ENCODE peak calls at places on chromosomes 7 and 10, in ten cellular contexts. M is kidney glomerular epithelial cell; G is HFFc6; W is T-helper 1 cell; B is posterior cingulate gyrus; Y is natural killer cell; J is activated T-cell treated with anti-CD3 and anti-CD28 coated beads for 1 hour; U is activated T-helper 9 cell treated with anti-CD3 and anti-CD28 coated beads, Interleukin-2, amount 50 U/mL, for 16 hours; S is effector memory CD8-positive, alpha-beta T cell; V is Kasumi-1. P is an unnamed sample.

GRCh38 chr7:99392659-99393362 is 15.6 kb downstream of the PDAP1 start:
- DNase-seq in M (no peak), G (no peak), W (peak; percentile 85), B (peak; percentile 67), Y (peak; percentile 73), J (peak; percentile 68), U (peak; percentile 71), S (peak; percentile 68), V (no peak), P (no peak)

GRCh38 chr10:119401671-119402395 is 140.7 kb downstream of the RGS10 start:
- DNase-seq in M (peak; percentile 69), G (peak; percentile 96), W (no peak), B (no peak), Y (no peak), J (no peak), U (no peak), S (no peak), V (no peak), P (no peak)

GRCh38 chr10:29163746-29164145 is 125.1 kb upstream of the LYZL1 start:
- DNase-seq in M (peak; percentile 60), G (no peak), W (no peak), B (no peak), Y (no peak), J (no peak), U (no peak), S (no peak), V (no peak), P (no peak)

GRCh38 chr7:5472432-5473315 is 49.0 kb upstream of the TNRC18 start:
- DNase-seq in M (no peak), G (no peak), W (no peak), B (no peak), Y (no peak), J (no peak), U (no peak), S (no peak), V (peak; percentile 99), P (no peak)

GRCh38 chr10:509361-510102 is 179.9 kb downstream of the DIP2C start:
- DNase-seq in M (no peak), G (no peak), W (no peak), B (no peak), Y (no peak), J (no peak), U (no peak), S (no peak), V (no peak), P (no peak)

GRCh38 chr7:42624471-42624870 is 287.4 kb downstream of the C7orf25 start:
- DNase-seq in M (no peak), G (no peak), W (no peak), B (no peak), Y (no peak), J (no peak), U (no peak), S (no peak), V (no peak), P (no peak)

GRCh38 chr10:110421512-110422138 is 76.1 kb upstream of the DUSP5 start:
- DNase-seq in M (no peak), G (no peak), W (no peak), B (no peak), Y (no peak), J (no peak), U (no peak), S (no peak), V (peak; percentile 37), P (no peak)

GRCh38 chr7:112156412-112156811 is 49.8 kb downstream of the DOCK4 start:
- DNase-seq in M (peak; percentile 46), G (no peak), W (no peak), B (no peak), Y (no peak), J (no peak), U (no peak), S (no peak), V (no peak), P (no peak)

GRCh38 chr7:47652591-47652990 is 70.7 kb upstream of the TNS3 start:
- DNase-seq in M (no peak), G (no peak), W (no peak), B (no peak), Y (no peak), J (no peak), U (no peak), S (no peak), V (no peak), P (no peak)

GRCh38 chr10:101840741-101841453 is 2.7 kb downstream of the KCNIP2 start:
- DNase-seq in M (peak; percentile 55), G (peak; percentile 68), W (peak; percentile 78), B (peak; percentile 88), Y (peak; percentile 76), J (peak; percentile 60), U (peak; percentile 69), S (peak; percentile 77), V (peak; percentile 85), P (peak; percentile 69)

GRCh38 chr7:101212014-101212413 is 5.4 kb downstream of the PLOD3 start:
- DNase-seq in M (no peak), G (no peak), W (no peak), B (no peak), Y (no peak), J (no peak), U (no peak), S (no peak), V (no peak), P (no peak)

P was measured in nucleus accumbens.